ENCODE peak calls at places on chromosomes 3 and 15, in five cellular contexts. M is mammary epithelial cell, H is AG04450, A is A549, J is spleen. W is an unnamed sample.

GRCh38 chr15:69573815-69574472 is 121.3 kb downstream of the RPLP1 start:
- DNase-seq in M (no peak), H (no peak), A (no peak), J (no peak), W (no peak)

GRCh38 chr3:95333826-95334225 is 1271.0 kb downstream of the NSUN3 start:
- DNase-seq in M (no peak), H (no peak), A (no peak), J (no peak), W (no peak)

GRCh38 chr3:47870702-47871255 is 67.8 kb downstream of the DHX30 start:
- DNase-seq in M (no peak), H (no peak), A (no peak), J (no peak), W (no peak)

GRCh38 chr3:62161306-62161705 is 212.0 kb downstream of the FEZF2 start:
- DNase-seq in M (peak), H (no peak), A (no peak), J (no peak), W (no peak)

GRCh38 chr15:71143373-71144310 is 28.4 kb downstream of the THSD4 start:
- DNase-seq in M (no peak), H (no peak), A (no peak), J (no peak), W (no peak)

GRCh38 chr3:48118322-48118721 is 69.9 kb downstream of the CDC25A start:
- DNase-seq in M (no peak), H (no peak), A (no peak), J (peak), W (no peak)

GRCh38 chr3:106542101-106542769 is 673.4 kb upstream of the CBLB start:
- DNase-seq in M (peak), H (peak), A (no peak), J (no peak), W (peak)

GRCh38 chr3:12809001-12809400 is 12.5 kb downstream of the CAND2 start:
- DNase-seq in M (no peak), H (no peak), A (no peak), J (peak), W (no peak)

GRCh38 chr3:55719508-55719907 is 232.4 kb upstream of the WNT5A start:
- DNase-seq in M (no peak), H (no peak), A (no peak), J (no peak), W (no peak)

GRCh38 chr15:101187820-101188516 is 63.9 kb downstream of the CHSY1 start:
- DNase-seq in M (no peak), H (peak), A (no peak), J (no peak), W (peak)

GRCh38 chr15:97567411-97567810 is 393.1 kb upstream of the ARRDC4 start:
- DNase-seq in M (no peak), H (no peak), A (no peak), J (no peak), W (no peak)

GRCh38 chr15:70492240-70493177 is 270.8 kb downstream of the UACA start:
- DNase-seq in M (peak), H (no peak), A (peak), J (peak), W (peak)

GRCh38 chr3:21310176-21310575 is 440.8 kb downstream of the ZNF385D start:
- DNase-seq in M (no peak), H (no peak), A (no peak), J (no peak), W (no peak)

GRCh38 chr3:169404491-169404890 is 259.0 kb downstream of the MECOM start:
- DNase-seq in M (no peak), H (no peak), A (no peak), J (no peak), W (peak)

GRCh38 chr15:97059276-97059675 is 728.8 kb downstream of the NR2F2 start:
- DNase-seq in M (no peak), H (no peak), A (no peak), J (no peak), W (no peak)

GRCh38 chr15:40932146-40932545 is 3.0 kb downstream of the DLL4 start:
- DNase-seq in M (no peak), H (no peak), A (no peak), J (peak), W (no peak)

GRCh38 chr15:85504739-85505676 is 124.6 kb downstream of the AKAP13 start:
- DNase-seq in M (peak), H (peak), A (peak), J (no peak), W (peak)

GRCh38 chr3:182212479-182213076 is 500.9 kb downstream of the SOX2 start:
- DNase-seq in M (peak), H (no peak), A (peak), J (no peak), W (no peak)

GRCh38 chr3:150286390-150287147 is 121.5 kb upstream of the TSC22D2 start:
- DNase-seq in M (peak), H (no peak), A (peak), J (no peak), W (peak)

GRCh38 chr15:37076543-37076942 is 23.8 kb downstream of the MEIS2 start:
- DNase-seq in M (no peak), H (no peak), A (no peak), J (no peak), W (no peak)

GRCh38 chr15:28979208-28979891 is 93.6 kb downstream of the APBA2 start:
- DNase-seq in M (no peak), H (no peak), A (no peak), J (peak), W (no peak)

GRCh38 chr15:30882861-30883433 is 20.8 kb upstream of the FAN1 start:
- DNase-seq in M (no peak), H (no peak), A (no peak), J (no peak), W (no peak)

GRCh38 chr3:96966181-96966929 is 152.0 kb downstream of the EPHA6 start:
- DNase-seq in M (no peak), H (no peak), A (no peak), J (no peak), W (no peak)

GRCh38 chr3:170488802-170489201 is 70.1 kb downstream of the CLDN11 start:
- DNase-seq in M (peak), H (peak), A (no peak), J (no peak), W (no peak)

GRCh38 chr15:35206060-35206675 is 121.1 kb upstream of the NANOGP8 start:
- DNase-seq in M (peak), H (no peak), A (peak), J (no peak), W (peak)

GRCh38 chr15:55916666-55917409 is 76.6 kb downstream of the NEDD4 start:
- DNase-seq in M (peak), H (peak), A (no peak), J (no peak), W (peak)

GRCh38 chr3:57627976-57628375 is 30.8 kb upstream of the ARF4 start:
- DNase-seq in M (no peak), H (no peak), A (no peak), J (no peak), W (no peak)

GRCh38 chr3:73280751-73281150 is 219.3 kb downstream of the EBLN2 start:
- DNase-seq in M (no peak), H (no peak), A (no peak), J (no peak), W (no peak)

GRCh38 chr15:90907838-90908507 is 4.9 kb downstream of the MAN2A2 start:
- DNase-seq in M (no peak), H (no peak), A (no peak), J (no peak), W (peak)

GRCh38 chr3:183912895-183913579 is 28.4 kb upstream of the PARL start:
- DNase-seq in M (no peak), H (no peak), A (no peak), J (no peak), W (no peak)

GRCh38 chr3:113111308-113111707 is 100.0 kb upstream of the BOC start:
- DNase-seq in M (peak), H (no peak), A (no peak), J (no peak), W (no peak)

GRCh38 chr15:90807074-90807646 is 61.2 kb upstream of the FURIN start:
- DNase-seq in M (no peak), H (no peak), A (no peak), J (no peak), W (no peak)

GRCh38 chr3:55180936-55181535 is 253.2 kb upstream of the LRTM1 start:
- DNase-seq in M (no peak), H (no peak), A (no peak), J (no peak), W (peak)

GRCh38 chr15:32119694-32120330 is 89.5 kb downstream of the CHRNA7 start:
- DNase-seq in M (no peak), H (no peak), A (no peak), J (peak), W (no peak)

GRCh38 chr3:18656410-18656809 is 231.3 kb upstream of the SATB1 start:
- DNase-seq in M (no peak), H (no peak), A (no peak), J (no peak), W (no peak)

GRCh38 chr15:79474252-79474651 is 42.1 kb downstream of the MINAR1 start:
- DNase-seq in M (peak), H (no peak), A (no peak), J (no peak), W (no peak)

GRCh38 chr15:79853492-79854328 is 43.1 kb downstream of the MTHFS start:
- DNase-seq in M (peak), H (peak), A (peak), J (peak), W (peak)

GRCh38 chr3:101203411-101203810 is 117.0 kb downstream of the IMPG2 start:
- DNase-seq in M (peak), H (no peak), A (no peak), J (no peak), W (no peak)

DNA sequence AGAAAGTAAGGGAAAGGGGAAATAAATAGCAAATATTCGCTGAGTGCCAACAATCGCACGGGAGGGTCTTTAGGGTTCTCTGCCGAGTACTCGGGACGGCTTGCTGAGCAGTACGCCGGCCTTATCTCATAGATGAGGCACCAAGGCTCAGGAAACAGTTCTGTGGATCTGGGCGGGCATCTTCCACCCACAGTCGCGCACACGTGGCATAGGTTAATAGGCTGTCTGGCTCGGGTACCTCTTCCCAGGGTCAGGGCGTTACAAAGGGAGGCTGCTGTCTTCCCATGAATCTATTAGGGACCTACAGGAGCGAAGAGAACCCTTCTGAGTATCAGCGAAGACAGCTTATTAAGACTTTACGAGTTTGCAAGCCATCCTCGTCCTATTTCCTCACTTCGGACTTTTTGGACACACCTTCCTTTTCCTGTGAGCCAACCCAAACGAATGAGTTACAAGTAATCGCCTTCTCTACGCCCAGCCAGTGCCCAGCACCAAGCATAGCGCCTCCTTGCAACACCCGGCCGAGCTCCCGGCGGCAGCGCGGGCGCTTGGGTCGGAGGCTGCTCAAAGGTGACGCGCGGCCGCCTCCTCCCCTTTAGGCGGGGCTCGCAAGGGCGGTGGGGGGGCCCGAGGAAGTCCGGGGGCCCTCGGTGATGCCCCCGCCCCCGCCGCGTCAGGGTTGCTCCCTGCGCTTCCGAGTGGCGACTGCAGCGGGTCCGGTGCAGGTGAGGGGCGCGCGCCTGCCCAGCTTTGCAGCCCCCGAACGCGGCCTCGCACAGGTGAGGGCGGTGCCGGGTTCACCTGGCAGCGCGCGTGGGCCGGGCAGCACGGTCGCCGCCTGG is at the start of gene MCTP2:
- DNase-seq in M (peak), H (peak), A (no peak), J (peak), W (peak)
- TF ChIP-seq CTCF in M (peak), H (peak), A (no peak), J (no peak), W (peak)

GRCh38 chr3:188624828-188625227 is 470.9 kb downstream of the LPP start:
- DNase-seq in M (no peak), H (no peak), A (no peak), J (no peak), W (no peak)
- H3K27ac ChIP-seq in M (no peak), H (no peak), A (no peak), J (no peak), W (no peak)

GRCh38 chr3:128820252-128820839 is 59.1 kb upstream of the ACAD9 start:
- DNase-seq in M (no peak), H (no peak), A (no peak), J (no peak), W (no peak)
- TF ChIP-seq CTCF in M (no peak), H (no peak), A (no peak), J (no peak), W (no peak)

DNA sequence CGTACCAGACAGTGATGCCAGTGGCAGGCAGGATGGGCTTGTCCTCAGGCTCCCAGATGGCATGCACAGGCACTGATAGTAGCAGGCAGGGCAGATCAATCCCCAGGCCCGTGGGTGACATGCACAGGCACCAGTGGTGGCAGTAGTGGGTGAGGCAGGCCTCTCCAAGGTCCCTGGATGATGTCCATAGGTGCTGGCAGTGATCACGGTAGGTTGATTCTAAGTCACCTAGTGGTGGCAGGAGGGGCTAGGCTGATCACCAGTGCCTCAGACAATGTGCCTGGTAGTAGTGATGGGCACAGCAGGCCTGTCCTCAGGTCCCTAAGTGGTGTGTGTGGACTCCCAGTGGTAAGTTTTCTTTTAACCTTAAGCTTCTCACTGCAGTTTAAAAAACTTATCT is 19.6 kb downstream of the CEP63 start:
- DNase-seq in M (no peak), H (no peak), A (no peak), J (no peak), W (no peak)
- H3K27ac ChIP-seq in M (no peak), H (no peak), A (no peak), J (no peak), W (no peak)

DNA sequence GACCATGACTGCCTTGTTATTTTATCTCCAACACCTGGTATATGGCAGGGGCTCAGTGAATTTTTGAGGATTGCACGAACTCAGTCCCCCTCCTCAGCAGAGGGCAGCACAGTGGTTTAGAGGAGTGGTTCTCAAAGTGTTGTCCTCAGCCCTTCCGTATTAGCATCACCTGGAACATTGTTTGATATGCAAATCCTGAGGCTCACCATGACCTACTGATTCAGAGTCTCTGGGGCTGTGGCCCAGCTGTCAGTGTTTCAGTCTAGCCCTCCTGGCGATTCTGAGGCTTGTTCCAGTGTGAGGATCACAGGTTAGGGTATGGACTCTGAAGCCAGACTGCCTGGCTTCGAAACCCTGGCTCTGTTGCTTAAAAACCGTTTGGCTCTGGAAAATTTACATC is 12.8 kb downstream of the COL6A6 start:
- DNase-seq in M (no peak), H (no peak), A (no peak), J (no peak), W (no peak)
- TF ChIP-seq CTCF in M (no peak), H (no peak), A (no peak), J (no peak), W (no peak)

GRCh38 chr15:39106913-39107312 is 474.0 kb upstream of the THBS1 start:
- DNase-seq in M (no peak), H (no peak), A (no peak), J (no peak), W (no peak)
- H3K27ac ChIP-seq in M (no peak), H (no peak), A (no peak), J (no peak), W (no peak)

GRCh38 chr3:11737742-11738141 is 94.0 kb upstream of the VGLL4 start:
- DNase-seq in M (no peak), H (no peak), A (no peak), J (no peak), W (no peak)
- TF ChIP-seq CTCF in M (no peak), H (no peak), A (no peak), J (no peak), W (no peak)

DNA sequence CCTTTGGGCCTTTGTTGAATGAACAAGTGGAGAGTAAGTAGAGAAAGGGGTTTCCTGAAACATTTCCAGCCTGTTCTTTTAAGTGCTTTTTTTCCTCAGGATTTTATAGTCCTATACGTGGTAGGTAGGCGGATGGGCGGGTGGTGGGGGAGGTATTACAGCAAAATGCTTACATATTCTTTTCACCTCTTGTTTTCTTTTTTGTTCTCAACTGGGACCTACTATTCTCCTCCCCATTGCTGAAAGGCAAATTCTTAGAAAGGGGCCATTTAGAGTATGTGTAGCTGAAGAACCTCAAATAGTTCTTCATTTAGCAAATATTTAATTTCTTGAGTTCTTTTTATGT is 135.8 kb downstream of the FNDC3B start:
- DNase-seq in M (no peak), H (no peak), A (no peak), J (no peak), W (no peak)
- H3K27ac ChIP-seq in M (no peak), H (peak), A (peak), J (no peak), W (peak)

GRCh38 chr3:98587654-98588532 is 5.5 kb downstream of the CPOX start:
- DNase-seq in M (no peak), H (no peak), A (no peak), J (no peak), W (no peak)
- TF ChIP-seq CTCF in M (peak), H (peak), A (peak), J (no peak), W (peak)

GRCh38 chr3:65523878-65524277 is 514.8 kb downstream of the MAGI1 start:
- DNase-seq in M (no peak), H (no peak), A (no peak), J (no peak), W (no peak)

GRCh38 chr3:65532164-65532563 is 506.6 kb downstream of the MAGI1 start:
- DNase-seq in M (no peak), H (no peak), A (no peak), J (no peak), W (no peak)

GRCh38 chr3:65524544-65525070 is 514.1 kb downstream of the MAGI1 start:
- DNase-seq in M (no peak), H (no peak), A (no peak), J (no peak), W (no peak)

GRCh38 chr3:65521032-65521431 is 517.7 kb downstream of the MAGI1 start:
- DNase-seq in M (no peak), H (no peak), A (no peak), J (no peak), W (no peak)

DNA sequence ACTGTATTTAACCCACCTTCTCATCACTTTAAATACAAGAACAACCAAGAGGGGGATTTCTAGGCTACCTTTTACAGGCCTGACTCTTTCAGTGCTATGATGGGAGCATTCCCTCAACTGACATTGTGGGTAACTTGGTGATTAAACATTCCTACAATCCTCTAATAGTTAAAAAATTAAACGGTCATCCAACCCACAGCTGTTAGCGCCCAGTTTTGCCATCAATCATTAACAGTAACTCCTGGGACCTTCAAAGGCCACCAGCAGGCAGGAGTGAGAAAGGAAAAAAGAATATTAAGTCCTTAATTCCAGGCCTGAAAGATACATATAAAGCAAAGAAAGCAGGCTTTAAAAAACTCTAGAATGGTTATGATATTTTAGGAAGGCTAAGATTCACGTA is 512.1 kb downstream of the MAGI1 start:
- DNase-seq in M (no peak), H (no peak), A (no peak), J (no peak), W (no peak)
- H3K27ac ChIP-seq in M (no peak), H (no peak), A (no peak), J (no peak), W (no peak)

W was measured in cardiac muscle cell.